ENCODE peak calls at places on chromosomes 13 and 19, in ten cellular contexts. O is activated CD4-positive, alpha-beta T cell treated with anti-CD3 and anti-CD28 coated beads, Interleukin-2, amount 50 U/mL, for 1 hour; N is NCI-H1436; E is AG09319; U is brain microvascular endothelial cell; V is D341Med; R is T-helper 9 cell; T is T-helper 2 cell; K is activated effector memory CD4-positive, alpha-beta T cell treated with Interleukin-2 at 50 U/mL for 16 hours; F is CD8-positive, alpha-beta memory T cell. G is an unnamed sample.

GRCh38 chr19:58044391-58044790 is 10.6 kb downstream of the ZSCAN1 start:
- DNase-seq in O (no peak), N (no peak), E (no peak), U (no peak), V (no peak), R (no peak), T (no peak), K (no peak), F (no peak), G (no peak)

GRCh38 chr13:101982903-101983302 is 418.9 kb downstream of the FGF14 start:
- DNase-seq in O (no peak), N (no peak), E (no peak), U (no peak), V (no peak), R (no peak), T (no peak), K (no peak), F (no peak), G (no peak)

GRCh38 chr13:110134801-110135200 is 172.2 kb downstream of the COL4A1 start:
- DNase-seq in O (no peak), N (no peak), E (no peak), U (peak), V (no peak), R (no peak), T (no peak), K (no peak), F (no peak), G (no peak)

GRCh38 chr19:46426035-46426505 is 2.7 kb downstream of the PNMA8C start:
- DNase-seq in O (no peak), N (no peak), E (no peak), U (no peak), V (no peak), R (no peak), T (no peak), K (no peak), F (no peak), G (no peak)

GRCh38 chr19:1849132-1849474 is 820 bp upstream of the REXO1 start:
- DNase-seq in O (no peak), N (no peak), E (no peak), U (no peak), V (no peak), R (no peak), T (no peak), K (no peak), F (no peak), G (no peak)

GRCh38 chr19:58570770-58571574 is 2.2 kb downstream of the MZF1 start:
- DNase-seq in O (no peak), N (no peak), E (no peak), U (no peak), V (no peak), R (no peak), T (no peak), K (no peak), F (no peak), G (no peak)

GRCh38 chr13:24654741-24655140 is 25.5 kb upstream of the ATP12A start:
- DNase-seq in O (no peak), N (no peak), E (no peak), U (peak), V (no peak), R (no peak), T (no peak), K (no peak), F (no peak), G (no peak)

GRCh38 chr13:21567714-21568113 is 36.3 kb downstream of the MICU2 start:
- DNase-seq in O (no peak), N (no peak), E (no peak), U (no peak), V (no peak), R (no peak), T (no peak), K (no peak), F (no peak), G (peak)

GRCh38 chr13:60837806-60838205 is 440.8 kb downstream of the TDRD3 start:
- DNase-seq in O (no peak), N (no peak), E (no peak), U (no peak), V (no peak), R (no peak), T (no peak), K (no peak), F (no peak), G (no peak)